ENCODE peak calls at places on chromosomes 5 and 9, in ten cellular contexts. V, U, K, B, Y, C, Z, A, F and D are unnamed samples.

GRCh38 chr9:81490605-81491331 is 198.6 kb downstream of the TLE1 start:
- DNase-seq in V (no peak), U (no peak), K (peak), B (no peak), Y (no peak), C (no peak), Z (no peak), A (no peak), F (no peak), D (no peak)

GRCh38 chr5:34847056-34847455 is 8.1 kb downstream of the TTC23L start:
- DNase-seq in V (no peak), U (no peak), K (no peak), B (no peak), Y (no peak), C (no peak), Z (no peak), A (no peak), F (no peak), D (no peak)

GRCh38 chr5:179306191-179307005 is 38.9 kb downstream of the ADAMTS2 start:
- DNase-seq in V (no peak), U (no peak), K (no peak), B (no peak), Y (no peak), C (no peak), Z (no peak), A (no peak), F (no peak), D (no peak)

GRCh38 chr9:73200694-73201432 is 49.2 kb downstream of the ANXA1 start:
- DNase-seq in V (no peak), U (no peak), K (no peak), B (no peak), Y (peak), C (no peak), Z (no peak), A (no peak), F (no peak), D (no peak)

GRCh38 chr9:72856985-72857631 is 95.7 kb downstream of the ALDH1A1 start:
- DNase-seq in V (no peak), U (peak), K (no peak), B (no peak), Y (peak), C (no peak), Z (no peak), A (peak), F (no peak), D (no peak)

GRCh38 chr5:148042920-148043319 is 20.9 kb upstream of the SPINK5 start:
- DNase-seq in V (no peak), U (no peak), K (no peak), B (no peak), Y (no peak), C (no peak), Z (no peak), A (no peak), F (no peak), D (no peak)

GRCh38 chr5:62265648-62266112 is 40.3 kb upstream of the KIF2A start:
- DNase-seq in V (no peak), U (no peak), K (no peak), B (no peak), Y (no peak), C (no peak), Z (no peak), A (no peak), F (no peak), D (no peak)

GRCh38 chr9:88824711-88825110 is 166.6 kb upstream of the S1PR3 start:
- DNase-seq in V (no peak), U (no peak), K (no peak), B (no peak), Y (no peak), C (no peak), Z (no peak), A (no peak), F (no peak), D (no peak)

GRCh38 chr9:34546834-34547827 is 24.3 kb upstream of the ENHO start:
- DNase-seq in V (peak), U (peak), K (no peak), B (no peak), Y (peak), C (peak), Z (no peak), A (peak), F (peak), D (peak)

GRCh38 chr9:15403155-15403554 is 19.5 kb upstream of the SNAPC3 start:
- DNase-seq in V (no peak), U (no peak), K (no peak), B (no peak), Y (no peak), C (no peak), Z (no peak), A (no peak), F (no peak), D (no peak)

GRCh38 chr9:77909306-77909705 is 122.3 kb downstream of the GNAQ start:
- DNase-seq in V (no peak), U (no peak), K (no peak), B (no peak), Y (no peak), C (no peak), Z (no peak), A (no peak), F (no peak), D (no peak)

GRCh38 chr5:67476531-67476930 is 279.9 kb upstream of the CD180 start:
- DNase-seq in V (no peak), U (no peak), K (no peak), B (no peak), Y (no peak), C (no peak), Z (no peak), A (no peak), F (no peak), D (no peak)

GRCh38 chr9:89742660-89743059 is 137.8 kb downstream of the GADD45G start:
- DNase-seq in V (no peak), U (no peak), K (no peak), B (no peak), Y (no peak), C (no peak), Z (no peak), A (no peak), F (no peak), D (no peak)

GRCh38 chr5:20974423-20974822 is 986.4 kb upstream of the CDH18 start:
- DNase-seq in V (no peak), U (no peak), K (no peak), B (no peak), Y (peak), C (no peak), Z (no peak), A (no peak), F (no peak), D (no peak)

GRCh38 chr5:75412111-75412990 is 75.3 kb downstream of the HMGCR start:
- DNase-seq in V (no peak), U (no peak), K (peak), B (no peak), Y (no peak), C (no peak), Z (no peak), A (no peak), F (no peak), D (no peak)

GRCh38 chr9:136055715-136056545 is 39.2 kb downstream of the NACC2 start:
- DNase-seq in V (no peak), U (no peak), K (no peak), B (no peak), Y (no peak), C (no peak), Z (peak), A (no peak), F (no peak), D (no peak)

GRCh38 chr5:132090107-132090506 is 16.5 kb downstream of the CSF2 start:
- DNase-seq in V (no peak), U (no peak), K (peak), B (no peak), Y (no peak), C (no peak), Z (no peak), A (no peak), F (no peak), D (no peak)

GRCh38 chr9:35277649-35278359 is 116.0 kb downstream of the UNC13B start:
- DNase-seq in V (no peak), U (no peak), K (no peak), B (no peak), Y (no peak), C (peak), Z (no peak), A (no peak), F (no peak), D (peak)

GRCh38 chr5:148751025-148751424 is 75.4 kb upstream of the ADRB2 start:
- DNase-seq in V (no peak), U (no peak), K (no peak), B (no peak), Y (no peak), C (no peak), Z (no peak), A (no peak), F (no peak), D (no peak)

GRCh38 chr5:57642066-57642465 is 159.5 kb upstream of the ACTBL2 start:
- DNase-seq in V (no peak), U (no peak), K (no peak), B (no peak), Y (no peak), C (no peak), Z (no peak), A (no peak), F (no peak), D (no peak)

GRCh38 chr9:100340224-100340623 is 12.5 kb downstream of the TEX10 start:
- DNase-seq in V (no peak), U (no peak), K (no peak), B (no peak), Y (no peak), C (no peak), Z (no peak), A (no peak), F (no peak), D (no peak)

GRCh38 chr5:146778795-146779579 is 99.6 kb downstream of the PPP2R2B start:
- DNase-seq in V (no peak), U (no peak), K (no peak), B (no peak), Y (no peak), C (no peak), Z (no peak), A (no peak), F (no peak), D (no peak)